ENCODE peak calls at places on chromosome 17, in ten cellular contexts. K is AG09309; M is WTC11; S is T-helper 2 cell; L is NCI-H2081; E is DMS153; J is stimulated activated CD8-positive, alpha-beta memory T cell treated with anti-CD3 and anti-CD28 coated beads, Interleukin-2, amount 100 ng/mL, for 1 hour; B is activated B cell treated with CpG ODN at 0.5 μM for 24 hours; A is AG10803; X is transverse colon. V is an unnamed sample.

GRCh38 chr17:55577011-55577586 is 65.8 kb upstream of the SMIM36 start:
- DNase-seq in K (no peak), M (no peak), S (peak), L (no peak), E (no peak), J (no peak), B (peak), A (peak), X (peak), V (no peak)

GRCh38 chr17:82835766-82836512 is 3.9 kb downstream of the ZNF750 start:
- DNase-seq in K (no peak), M (peak), S (no peak), L (no peak), E (no peak), J (no peak), B (no peak), A (no peak), X (no peak), V (no peak)

GRCh38 chr17:67421869-67422273 is 44.8 kb downstream of the PITPNC1 start:
- DNase-seq in K (peak), M (no peak), S (peak), L (no peak), E (peak), J (no peak), B (no peak), A (peak), X (peak), V (no peak)

GRCh38 chr17:81929253-81930141 is 2.0 kb upstream of the MAFG start:
- DNase-seq in K (no peak), M (no peak), S (no peak), L (no peak), E (no peak), J (no peak), B (no peak), A (no peak), X (no peak), V (no peak)

GRCh38 chr17:75695830-75696271 is 25.4 kb upstream of the ITGB4 start:
- DNase-seq in K (no peak), M (no peak), S (no peak), L (no peak), E (no peak), J (no peak), B (no peak), A (peak), X (peak), V (no peak)

GRCh38 chr17:58626905-58627304 is 64.9 kb downstream of the TEX14 start:
- DNase-seq in K (no peak), M (no peak), S (no peak), L (no peak), E (no peak), J (no peak), B (no peak), A (no peak), X (no peak), V (no peak)

GRCh38 chr17:7910711-7911110 is 5.4 kb downstream of the RNF227 start:
- DNase-seq in K (no peak), M (no peak), S (no peak), L (no peak), E (no peak), J (no peak), B (no peak), A (no peak), X (no peak), V (no peak)

GRCh38 chr17:38451030-38451839 is 23.0 kb downstream of the ARHGAP23 start:
- DNase-seq in K (no peak), M (peak), S (no peak), L (no peak), E (no peak), J (no peak), B (no peak), A (peak), X (no peak), V (no peak)

GRCh38 chr17:50273654-50274040 is 619 bp upstream of the TMEM92 start:
- DNase-seq in K (no peak), M (peak), S (no peak), L (no peak), E (no peak), J (no peak), B (no peak), A (no peak), X (peak), V (peak)

GRCh38 chr17:32528825-32529224 is 42.0 kb downstream of the CDK5R1 start:
- DNase-seq in K (no peak), M (no peak), S (no peak), L (no peak), E (no peak), J (no peak), B (no peak), A (no peak), X (no peak), V (no peak)

GRCh38 chr17:62178579-62178978 is 113.5 kb upstream of the MED13 start:
- DNase-seq in K (no peak), M (no peak), S (no peak), L (no peak), E (no peak), J (no peak), B (no peak), A (peak), X (no peak), V (no peak)

GRCh38 chr17:17508641-17509591 is 12.7 kb upstream of the RASD1 start:
- DNase-seq in K (no peak), M (no peak), S (no peak), L (no peak), E (no peak), J (no peak), B (no peak), A (no peak), X (no peak), V (no peak)

GRCh38 chr17:72477529-72477928 is 356.7 kb downstream of the SOX9 start:
- DNase-seq in K (no peak), M (no peak), S (no peak), L (no peak), E (peak), J (no peak), B (no peak), A (no peak), X (peak), V (no peak)

GRCh38 chr17:75404739-75405364 is 626 bp downstream of the GRB2 start:
- DNase-seq in K (no peak), M (peak), S (peak), L (peak), E (no peak), J (no peak), B (peak), A (peak), X (peak), V (peak)

GRCh38 chr17:38353084-38353604 is 1.5 kb downstream of the SOCS7 start:
- DNase-seq in K (no peak), M (no peak), S (no peak), L (no peak), E (no peak), J (no peak), B (no peak), A (no peak), X (no peak), V (peak)

GRCh38 chr17:43720311-43721060 is 38.1 kb downstream of the SOST start:
- DNase-seq in K (no peak), M (peak), S (peak), L (no peak), E (peak), J (peak), B (peak), A (peak), X (peak), V (peak)

GRCh38 chr17:83064732-83065659 is 14.4 kb upstream of the METRNL start:
- DNase-seq in K (no peak), M (no peak), S (no peak), L (no peak), E (no peak), J (no peak), B (peak), A (no peak), X (peak), V (no peak)

GRCh38 chr17:48174833-48175232 is 67.3 kb downstream of the SNX11 start:
- DNase-seq in K (no peak), M (no peak), S (no peak), L (peak), E (peak), J (no peak), B (no peak), A (no peak), X (no peak), V (no peak)

GRCh38 chr17:42845918-42846593 is 1.7 kb downstream of the AOC2 start:
- DNase-seq in K (no peak), M (no peak), S (no peak), L (no peak), E (no peak), J (no peak), B (no peak), A (no peak), X (no peak), V (no peak)

GRCh38 chr17:30312218-30312617 is 20.5 kb upstream of the BLMH start:
- DNase-seq in K (no peak), M (no peak), S (no peak), L (no peak), E (no peak), J (no peak), B (no peak), A (no peak), X (no peak), V (no peak)